ENCODE peak calls at places on chromosome 17, in six cellular contexts. R is body of pancreas; P is RWPE1; I is CD4-positive, alpha-beta T cell; L is stomach; Z is dorsolateral prefrontal cortex. A is an unnamed sample.

GRCh38 chr17:29800457-29800856 is 129.6 kb downstream of the SSH2 start:
- DNase-seq in P (no peak), I (no peak), L (no peak), Z (no peak), R (no peak), A (no peak)

GRCh38 chr17:68759343-68760140 is 158.4 kb upstream of the FAM20A start:
- DNase-seq in L (peak; percentile 90), I (no peak), R (peak; percentile 90), Z (peak; percentile 88), P (peak; percentile 89), A (peak; percentile 74)

GRCh38 chr17:41107941-41108445 is 2.8 kb downstream of the KRTAP4-9 start:
- DNase-seq in L (no peak), Z (no peak), I (no peak), P (no peak), R (no peak), A (no peak)

GRCh38 chr17:68351395-68351794 is 60.1 kb downstream of the ARSG start:
- DNase-seq in Z (no peak), R (no peak), L (no peak), P (no peak), I (no peak), A (no peak)

GRCh38 chr17:42111265-42111636 is 1.3 kb downstream of the DHX58 start:
- DNase-seq in L (no peak), P (no peak), I (no peak), Z (no peak), R (no peak), A (no peak)

GRCh38 chr17:31190351-31190750 is 95.6 kb downstream of the NF1 start:
- DNase-seq in L (no peak), I (no peak), R (no peak), Z (no peak), P (no peak), A (no peak)

GRCh38 chr17:4795168-4795567 is 796 bp upstream of the PSMB6 start:
- DNase-seq in Z (no peak), I (no peak), P (no peak), L (no peak), R (no peak), A (no peak)

GRCh38 chr17:29109477-29110371 is 66.8 kb downstream of the PIPOX start:
- DNase-seq in R (peak; percentile 47), L (no peak), P (no peak), Z (no peak), I (no peak), A (no peak)

GRCh38 chr17:49015179-49015923 is 18.2 kb downstream of the IGF2BP1 start:
- DNase-seq in Z (no peak), I (no peak), R (no peak), L (no peak), P (no peak), A (no peak)

GRCh38 chr17:36731806-36732205 is 130.4 kb downstream of the MRM1 start:
- DNase-seq in L (no peak), I (no peak), P (no peak), R (no peak), Z (no peak), A (no peak)

GRCh38 chr17:3647769-3648540 is 11.4 kb downstream of the CTNS start:
- DNase-seq in L (peak; percentile 72), P (no peak), I (no peak), R (peak; percentile 64), Z (peak; percentile 79), A (peak; percentile 39)

GRCh38 chr17:37344519-37344918 is 31.3 kb upstream of the C17orf78 start:
- DNase-seq in P (no peak), Z (no peak), I (no peak), L (no peak), R (no peak), A (no peak)

GRCh38 chr17:27733771-27734170 is 66.6 kb downstream of the NOS2 start:
- DNase-seq in P (no peak), Z (no peak), R (no peak), L (no peak), I (no peak), A (no peak)

GRCh38 chr17:69761767-69762321 is 313.2 kb upstream of the KCNJ16 start:
- DNase-seq in P (peak; percentile 77), I (no peak), R (no peak), Z (no peak), L (no peak), A (no peak)

GRCh38 chr17:36085710-36086268 is 4.2 kb downstream of the CCL3 start:
- DNase-seq in L (no peak), I (no peak), P (no peak), R (no peak), Z (no peak), A (no peak)

GRCh38 chr17:2120550-2121335 is 65.8 kb downstream of the HIC1 start:
- DNase-seq in Z (no peak), I (no peak), R (no peak), L (no peak), P (no peak), A (no peak)

GRCh38 chr17:79617304-79617703 is 6.5 kb upstream of the RBFOX3 start:
- DNase-seq in L (no peak), P (no peak), R (no peak), Z (peak; percentile 19), I (no peak), A (no peak)

GRCh38 chr17:67663445-67663844 is 54.3 kb upstream of the NOL11 start:
- DNase-seq in Z (no peak), L (no peak), R (no peak), P (no peak), I (no peak), A (no peak)

GRCh38 chr17:36807496-36808180 is 129.6 kb upstream of the LHX1 start:
- DNase-seq in P (no peak), Z (no peak), R (no peak), I (no peak), L (no peak), A (no peak)

GRCh38 chr17:67518881-67519280 is 141.8 kb downstream of the PITPNC1 start:
- DNase-seq in Z (no peak), I (no peak), P (no peak), R (no peak), L (no peak), A (no peak)

GRCh38 chr17:56297142-56297541 is 143.9 kb downstream of the ANKFN1 start:
- DNase-seq in Z (no peak), P (no peak), I (no peak), R (no peak), L (no peak), A (no peak)

GRCh38 chr17:81428945-81429344 is 33.7 kb downstream of the BAHCC1 start:
- DNase-seq in L (no peak), R (no peak), P (no peak), I (no peak), Z (no peak), A (no peak)

GRCh38 chr17:49565948-49566491 is 9.7 kb upstream of the NXPH3 start:
- DNase-seq in R (peak; percentile 84), I (no peak), L (peak; percentile 87), P (no peak), Z (peak; percentile 72), A (no peak)

GRCh38 chr17:48283390-48283789 is 146.6 kb downstream of the SKAP1 start:
- DNase-seq in L (no peak), R (no peak), I (no peak), P (no peak), Z (no peak), A (no peak)

GRCh38 chr17:11852911-11853310 is 144.4 kb downstream of the ZNF18 start:
- DNase-seq in P (peak; percentile 8), R (no peak), L (no peak), I (no peak), Z (no peak), A (no peak)

GRCh38 chr17:1039119-1039507 is 42.2 kb downstream of the TIMM22 start:
- DNase-seq in R (no peak), Z (no peak), P (no peak), I (no peak), L (no peak), A (no peak)
- H3K27ac ChIP-seq in R (peak overlapping the region; percentile 66), Z (peak overlapping the region; percentile 90), P (no peak overlapping the region), I (no peak overlapping the region), L (peak overlapping the region; percentile 79), A (peak overlapping the region; percentile 82)

GRCh38 chr17:6637458-6637840 is 3.1 kb downstream of the KIAA0753 start:
- DNase-seq in I (no peak), Z (no peak), R (no peak), P (no peak), L (no peak), A (no peak)

GRCh38 chr17:6639651-6640535 is 618 bp downstream of the KIAA0753 start:
- DNase-seq in Z (peak; percentile 54), P (peak; percentile 25), I (no peak), R (peak; percentile 39), L (no peak), A (no peak)

GRCh38 chr17:6640536-6641373 is at the start of the genes KIAA0753 and TXNDC17:
- DNase-seq in P (peak; percentile 81), I (peak; percentile 79), L (peak; percentile 93), R (peak; percentile 89), Z (peak; percentile 95), A (peak; percentile 44)

GRCh38 chr17:6638046-6638908 is 2.2 kb downstream of the KIAA0753 start:
- DNase-seq in P (no peak), L (no peak), R (no peak), Z (no peak), I (no peak), A (no peak)

DNA sequence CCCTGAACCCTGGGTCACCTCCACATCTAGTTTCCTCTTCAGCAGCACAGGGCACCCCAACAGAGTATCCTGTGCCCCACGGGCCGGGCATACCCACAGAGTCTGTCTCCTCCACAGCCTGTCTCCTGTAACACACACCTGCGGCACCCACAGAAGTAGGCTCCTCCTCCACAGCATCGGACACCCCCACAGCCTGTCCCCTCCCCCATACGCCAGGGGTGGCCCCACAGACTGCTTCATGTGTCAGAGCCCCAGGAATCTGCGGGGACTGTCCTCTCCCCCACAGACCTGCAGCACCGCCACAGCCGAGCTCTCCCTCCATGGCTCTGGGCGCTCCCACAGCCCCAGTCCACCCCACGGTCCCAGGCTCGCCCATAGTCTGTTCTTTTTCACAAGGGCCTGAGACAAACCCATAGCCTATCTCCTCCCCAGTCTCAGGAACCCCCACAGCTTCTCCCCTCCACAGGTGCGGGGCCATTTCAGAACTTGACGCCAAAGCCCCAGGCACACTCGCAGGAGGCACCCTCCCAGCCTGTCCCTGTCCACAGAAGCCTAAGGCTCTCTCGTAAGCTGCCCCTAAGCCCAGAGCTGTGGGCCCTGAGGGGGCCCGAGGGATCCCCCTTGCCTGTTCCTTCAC is 1.4 kb downstream of the KIAA0753 start:
- DNase-seq in I (no peak), Z (peak; percentile 51), L (no peak), P (no peak), R (no peak), A (peak; percentile 50)
- H3K27ac ChIP-seq in I (no peak overlapping the region), Z (peak overlapping the region; percentile 95), L (no peak overlapping the region), P (peak overlapping the region; percentile 96), R (no peak overlapping the region), A (no peak overlapping the region)

GRCh38 chr17:66150708-66151107 is 41.2 kb downstream of the CEP112 start:
- DNase-seq in L (no peak), R (no peak), P (no peak), Z (no peak), I (no peak), A (no peak)
- H3K27ac ChIP-seq in L (no peak overlapping the region), R (no peak overlapping the region), P (no peak overlapping the region), Z (no peak overlapping the region), I (no peak overlapping the region), A (no peak overlapping the region)

DNA sequence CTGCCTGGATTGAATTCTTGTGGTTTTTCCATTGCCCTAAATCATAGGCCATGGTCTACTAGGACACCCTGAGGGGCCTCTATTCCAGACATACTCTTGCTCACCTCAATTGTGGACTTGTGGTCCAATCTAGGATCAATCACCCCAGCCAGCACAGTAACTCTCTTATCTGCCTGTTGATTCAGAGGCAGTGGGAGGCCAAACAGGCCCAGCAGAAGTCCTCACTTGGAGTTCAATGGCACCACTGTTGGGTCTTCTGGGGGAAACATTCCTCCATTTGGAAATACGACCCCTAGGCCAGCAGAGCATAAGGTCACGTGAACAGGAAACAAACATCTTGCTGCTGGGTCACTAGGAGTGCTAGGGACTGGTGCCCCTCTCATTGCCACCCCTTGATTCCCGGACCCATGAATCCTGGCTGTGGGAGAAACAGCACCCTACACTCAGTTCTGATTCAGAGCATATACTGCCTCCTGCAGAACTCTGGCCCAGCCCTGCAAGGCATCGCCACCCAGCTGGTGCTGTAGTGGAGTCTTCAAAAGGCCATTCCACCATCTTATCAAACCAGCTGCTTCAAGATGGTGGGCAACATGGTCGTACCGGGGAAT is 6.8 kb upstream of the NXN start:
- DNase-seq in L (no peak), Z (no peak), I (no peak), P (no peak), R (no peak), A (no peak)
- H3K27ac ChIP-seq in L (no peak overlapping the region), Z (no peak overlapping the region), I (no peak overlapping the region), P (no peak overlapping the region), R (no peak overlapping the region), A (no peak overlapping the region)